ENCODE peak calls at places on chromosomes 2 and 18, in four cellular contexts. T is mesendoderm, A is IMR-90, E is H1. L is an unnamed sample.

GRCh38 chr2:187656123-187656522 is 101.9 kb upstream of the TFPI start:
- DNase-seq in T (no peak), A (no peak), E (no peak), L (no peak)

GRCh38 chr18:29271496-29271895 is 1094.6 kb upstream of the CDH2 start:
- DNase-seq in T (no peak), A (peak; percentile 43), E (no peak), L (no peak)

GRCh38 chr2:210460863-210461227 is 15.7 kb downstream of the LANCL1 start:
- DNase-seq in T (no peak), A (no peak), E (no peak), L (no peak)

GRCh38 chr2:221254281-221254680 is 317.8 kb downstream of the EPHA4 start:
- DNase-seq in T (peak; percentile 56), A (no peak), E (no peak), L (peak; percentile 35)

GRCh38 chr2:205714058-205714776 is 31.9 kb downstream of the NRP2 start:
- DNase-seq in T (no peak), A (peak; percentile 87), E (no peak), L (no peak)

GRCh38 chr2:45256867-45257641 is 247.8 kb upstream of the SIX2 start:
- DNase-seq in T (no peak), A (peak; percentile 64), E (peak; percentile 21), L (peak; percentile 58)

GRCh38 chr2:164145093-164145987 is 409.5 kb upstream of the FIGN start:
- DNase-seq in T (no peak), A (peak; percentile 43), E (no peak), L (no peak)

GRCh38 chr2:144515694-144516416 is 4.1 kb downstream of the ZEB2 start:
- DNase-seq in T (no peak), A (no peak), E (no peak), L (no peak)

GRCh38 chr2:237626813-237627451 is 455 bp upstream of the LRRFIP1 start:
- DNase-seq in T (peak; percentile 37), A (no peak), E (no peak), L (peak; percentile 51)

GRCh38 chr2:23532311-23533013 is 147.5 kb downstream of the KLHL29 start:
- DNase-seq in T (no peak), A (no peak), E (no peak), L (no peak)

GRCh38 chr2:158716091-158716815 is 78.9 kb upstream of the DAPL1 start:
- DNase-seq in T (peak; percentile 8), A (no peak), E (no peak), L (no peak)

GRCh38 chr2:223235986-223236385 is 184.0 kb downstream of the KCNE4 start:
- DNase-seq in T (no peak), A (no peak), E (no peak), L (no peak)

GRCh38 chr2:186889291-186889886 is 40.4 kb upstream of the ZSWIM2 start:
- DNase-seq in T (no peak), A (no peak), E (no peak), L (no peak)

GRCh38 chr18:12254137-12254819 is at the start of gene CIDEA:
- DNase-seq in T (peak; percentile 75), A (no peak), E (no peak), L (peak; percentile 73)

GRCh38 chr2:72969706-72970105 is 52.4 kb downstream of the EMX1 start:
- DNase-seq in T (peak; percentile 48), A (no peak), E (no peak), L (no peak)

GRCh38 chr18:62412248-62412979 is 87.3 kb downstream of the TNFRSF11A start:
- DNase-seq in T (no peak), A (no peak), E (no peak), L (no peak)

GRCh38 chr2:116513991-116514390 is 1300.5 kb upstream of the DDX18 start:
- DNase-seq in T (no peak), A (no peak), E (no peak), L (no peak)

GRCh38 chr2:115160523-115161521 is 718.4 kb downstream of the DPP10 start:
- DNase-seq in T (peak; percentile 83), A (no peak), E (no peak), L (peak; percentile 68)

GRCh38 chr18:7300971-7301553 is 70.2 kb downstream of the LRRC30 start:
- DNase-seq in T (no peak), A (no peak), E (no peak), L (no peak)

GRCh38 chr2:182482511-182482910 is 55.7 kb upstream of the PDE1A start:
- DNase-seq in T (peak; percentile 14), A (no peak), E (no peak), L (no peak)

GRCh38 chr2:61758991-61759390 is 94.9 kb downstream of the FAM161A start:
- DNase-seq in T (no peak), A (peak; percentile 97), E (no peak), L (no peak)

GRCh38 chr2:99615247-99615771 is 125.5 kb upstream of the REV1 start:
- DNase-seq in T (peak; percentile 68), A (no peak), E (no peak), L (peak; percentile 58)

GRCh38 chr2:110858993-110859770 is 126.8 kb downstream of the ACOXL start:
- DNase-seq in T (no peak), A (no peak), E (no peak), L (no peak)

GRCh38 chr2:151637284-151637781 is 96.9 kb downstream of the NEB start:
- DNase-seq in T (no peak), A (no peak), E (no peak), L (no peak)

GRCh38 chr2:164504253-164504652 is 117.0 kb downstream of the GRB14 start:
- DNase-seq in T (peak; percentile 84), A (no peak), E (no peak), L (peak; percentile 72)

GRCh38 chr2:174752403-174753037 is 11.8 kb downstream of the CHRNA1 start:
- DNase-seq in T (no peak), A (no peak), E (no peak), L (no peak)

GRCh38 chr2:54313147-54313546 is 57.1 kb upstream of the TSPYL6 start:
- DNase-seq in T (no peak), A (no peak), E (no peak), L (no peak)

GRCh38 chr18:62637807-62638687 is 77.3 kb upstream of the PHLPP1 start:
- DNase-seq in T (peak; percentile 62), A (peak; percentile 6), E (peak; percentile 23), L (peak; percentile 66)

GRCh38 chr2:75614062-75614710 is 32.4 kb upstream of the MRPL19 start:
- DNase-seq in T (no peak), A (no peak), E (no peak), L (no peak)

GRCh38 chr18:25230658-25231326 is 121.2 kb downstream of the ZNF521 start:
- DNase-seq in T (no peak), A (peak; percentile 90), E (no peak), L (no peak)

GRCh38 chr18:44968336-44968735 is 287.6 kb downstream of the SETBP1 start:
- DNase-seq in T (peak; percentile 53), A (no peak), E (no peak), L (peak; percentile 51)

GRCh38 chr2:108923019-108923700 is 65.9 kb downstream of the EDAR start:
- DNase-seq in T (no peak), A (no peak), E (no peak), L (peak; percentile 31)

GRCh38 chr2:127703282-127703681 is 2.0 kb downstream of the SFT2D3 start:
- DNase-seq in T (no peak), A (no peak), E (no peak), L (no peak)
- H4K5ac ChIP-seq in T (no peak overlapping the region), A (no peak overlapping the region), E (no peak overlapping the region), L (no peak overlapping the region)

DNA sequence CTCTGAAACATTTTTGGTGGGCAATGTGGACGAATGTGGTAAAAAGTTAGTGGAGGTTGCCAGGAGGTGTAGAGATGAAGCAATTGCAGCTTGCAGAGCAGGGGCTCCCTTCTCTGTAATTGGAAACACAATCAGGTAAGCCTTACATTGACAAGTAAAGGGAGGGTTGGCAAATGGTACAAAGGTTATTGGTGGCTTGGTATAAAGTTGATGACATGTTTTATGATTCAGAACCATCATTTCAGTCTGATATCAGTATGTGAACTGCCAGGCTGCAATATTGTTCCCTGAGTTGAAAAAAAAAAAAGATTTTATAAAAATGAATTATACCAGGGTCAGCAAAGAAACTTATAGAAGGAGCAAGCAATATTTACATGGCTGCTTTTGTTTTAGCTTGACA is 14.4 kb upstream of the DLX1 start:
- DNase-seq in T (no peak), A (no peak), E (no peak), L (no peak)
- H4K5ac ChIP-seq in T (no peak overlapping the region), A (no peak overlapping the region), E (no peak overlapping the region), L (no peak overlapping the region)

GRCh38 chr2:159959136-159959535 is 103.3 kb downstream of the PLA2R1 start:
- DNase-seq in T (no peak), A (no peak), E (no peak), L (no peak)

GRCh38 chr2:159961005-159961404 is 101.4 kb downstream of the PLA2R1 start:
- DNase-seq in T (peak; percentile 33), A (no peak), E (no peak), L (no peak)

GRCh38 chr2:159963700-159964099 is 98.7 kb downstream of the PLA2R1 start:
- DNase-seq in T (no peak), A (no peak), E (no peak), L (no peak)

GRCh38 chr2:159960413-159960812 is 102.0 kb downstream of the PLA2R1 start:
- DNase-seq in T (peak; percentile 11), A (peak; percentile 85), E (no peak), L (no peak)
- H4K5ac ChIP-seq in T (no peak overlapping the region), A (no peak overlapping the region), E (no peak overlapping the region), L (no peak overlapping the region)

GRCh38 chr18:3250237-3251107 is 2.9 kb downstream of the MYL12A start:
- DNase-seq in T (no peak), A (peak; percentile 80), E (no peak), L (no peak)
- H4K5ac ChIP-seq in T (no peak overlapping the region), A (peak overlapping the region; percentile 90), E (no peak overlapping the region), L (no peak overlapping the region)

GRCh38 chr2:173511357-173511756 is 156.7 kb downstream of the CDCA7 start:
- DNase-seq in T (no peak), A (no peak), E (no peak), L (no peak)
- H4K5ac ChIP-seq in T (no peak overlapping the region), A (no peak overlapping the region), E (no peak overlapping the region), L (no peak overlapping the region)

DNA sequence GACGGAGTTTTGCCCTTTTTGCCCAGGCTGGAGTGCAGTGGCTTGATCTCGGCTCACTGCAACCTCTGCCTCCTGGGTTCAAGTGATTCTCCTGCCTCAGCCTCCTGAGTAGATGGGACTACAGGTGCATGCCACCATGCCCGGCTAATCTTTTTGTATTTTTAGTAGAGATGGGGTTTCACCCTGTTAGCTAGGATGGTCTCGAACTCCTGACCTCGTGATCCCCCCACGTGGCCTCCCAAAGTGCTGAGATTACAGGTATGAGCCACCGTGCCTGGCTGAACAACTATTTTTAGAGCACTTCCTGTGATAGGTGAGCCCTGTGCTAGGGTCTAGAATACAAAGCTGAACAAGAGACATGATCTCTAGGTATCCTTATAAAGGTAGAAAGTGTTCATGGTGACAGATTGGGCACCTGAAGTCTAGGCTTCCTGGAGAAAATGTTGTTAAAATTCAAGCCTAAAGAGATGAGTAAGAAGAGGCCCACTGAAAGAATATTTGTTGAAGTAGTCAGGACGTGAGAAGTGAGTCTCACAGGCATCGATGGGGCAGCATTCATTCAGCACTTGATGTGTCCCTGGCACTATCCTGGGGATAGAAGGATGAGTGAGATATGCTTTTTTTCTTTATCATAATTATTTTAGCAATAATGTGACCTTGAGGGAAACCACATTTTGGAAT is 5.0 kb downstream of the ZNF236 start:
- DNase-seq in T (no peak), A (peak; percentile 49), E (no peak), L (no peak)
- H4K5ac ChIP-seq in T (no peak overlapping the region), A (no peak overlapping the region), E (no peak overlapping the region), L (no peak overlapping the region)

DNA sequence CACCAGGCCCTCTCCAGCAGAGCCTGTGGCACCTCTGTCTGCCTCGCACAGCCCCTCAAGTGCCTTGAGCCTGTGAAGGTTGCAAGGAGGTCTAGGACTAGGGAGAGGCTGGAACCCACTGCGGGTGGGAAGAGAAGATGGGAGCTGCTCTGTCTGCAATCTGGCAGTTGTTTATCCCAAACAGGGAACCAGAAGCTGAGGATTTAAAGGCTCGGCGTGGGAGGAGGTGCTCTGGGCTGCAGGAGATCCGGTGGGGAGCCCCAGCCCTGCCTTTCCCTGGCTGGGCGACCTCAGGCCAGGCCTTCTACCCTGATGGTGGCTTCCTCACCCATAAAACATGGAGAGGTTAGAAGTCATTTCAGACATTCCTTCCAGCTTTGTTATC is 174.1 kb downstream of the SMAD7 start:
- DNase-seq in T (no peak), A (no peak), E (no peak), L (no peak)
- H4K5ac ChIP-seq in T (no peak overlapping the region), A (no peak overlapping the region), E (no peak overlapping the region), L (no peak overlapping the region)

L was measured in H9.